ENCODE peak calls at places on chromosomes 6 and 20, in nine cellular contexts. L, Q, H, Z, E, K, X, J and I are unnamed samples.

GRCh38 chr6:161273752-161274487 is at the start of gene AGPAT4:
- DNase-seq in X (peak), H (peak), J (peak), E (peak), L (peak), K (peak), Z (peak), Q (peak), I (peak)

GRCh38 chr20:17771206-17772004 is 71.6 kb downstream of the BANF2 start:
- DNase-seq in J (no peak), E (no peak), H (peak), K (no peak), Q (no peak), X (no peak), Z (no peak), L (no peak), I (peak)

GRCh38 chr6:158958504-158959386 is 41.3 kb downstream of the RSPH3 start:
- DNase-seq in H (no peak), J (no peak), X (no peak), Z (no peak), K (no peak), L (no peak), Q (no peak), E (no peak), I (no peak)

GRCh38 chr6:132931937-132932336 is 117.6 kb downstream of the RPS12 start:
- DNase-seq in H (no peak), E (no peak), X (peak), Q (no peak), K (no peak), L (peak), J (no peak), Z (no peak), I (peak)

GRCh38 chr6:89564752-89565427 is 73.7 kb downstream of the LYRM2 start:
- DNase-seq in E (no peak), X (no peak), Q (no peak), K (no peak), Z (no peak), L (no peak), J (no peak), H (no peak), I (no peak)

GRCh38 chr6:10528170-10528981 is 7.2 kb downstream of the GCNT2 start:
- DNase-seq in H (no peak), J (no peak), Q (peak), L (no peak), Z (no peak), K (no peak), X (no peak), E (no peak), I (no peak)

GRCh38 chr6:132973556-132973993 is 159.2 kb downstream of the RPS12 start:
- DNase-seq in Z (no peak), K (no peak), J (no peak), L (no peak), H (no peak), Q (no peak), X (no peak), E (no peak), I (no peak)

GRCh38 chr6:157133856-157134255 is 189.5 kb downstream of the TMEM242 start:
- DNase-seq in Z (no peak), K (no peak), Q (no peak), J (no peak), L (no peak), H (no peak), E (no peak), X (no peak), I (no peak)

GRCh38 chr6:150813319-150813992 is 52.0 kb upstream of the MTHFD1L start:
- DNase-seq in E (no peak), K (no peak), L (peak), J (no peak), Z (no peak), H (peak), Q (no peak), X (no peak), I (peak)

GRCh38 chr6:167452338-167453081 is 127.6 kb downstream of the TTLL2 start:
- DNase-seq in E (peak), X (no peak), L (no peak), Z (no peak), Q (no peak), J (no peak), K (no peak), H (no peak), I (no peak)
- H3K4me3 ChIP-seq in E (no peak), X (no peak), L (no peak), Z (no peak), Q (no peak), J (no peak), K (no peak), H (no peak), I (no peak)

DNA sequence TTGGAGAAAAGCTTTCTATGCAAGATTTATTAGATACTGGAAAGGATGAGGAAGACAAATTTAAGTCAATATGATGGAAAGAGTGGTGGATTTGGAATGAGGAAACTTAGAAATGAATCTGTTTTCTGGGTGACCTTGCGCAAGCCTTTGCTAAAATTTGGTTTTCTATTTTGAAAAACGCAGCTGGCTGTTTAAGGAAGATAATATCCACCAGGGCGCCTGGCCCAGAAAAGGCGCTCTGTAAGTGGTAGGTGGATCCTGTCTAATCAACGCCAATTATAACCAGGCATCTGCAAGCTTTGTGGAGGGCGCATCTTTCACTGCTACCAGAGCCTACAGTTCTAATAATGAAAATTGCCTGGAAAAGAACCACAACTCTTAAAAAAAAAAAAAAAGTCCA is 398 bp upstream of the SPATS1 start:
- DNase-seq in Z (no peak), K (no peak), H (no peak), J (no peak), E (no peak), Q (no peak), L (peak), X (no peak), I (peak)
- H3K4me3 ChIP-seq in Z (no peak), K (peak), H (no peak), J (no peak), E (peak), Q (no peak), L (no peak), X (peak), I (no peak)

GRCh38 chr6:106448000-106448426 is 87.5 kb downstream of the CRYBG1 start:
- DNase-seq in Q (no peak), X (no peak), J (no peak), H (no peak), E (no peak), K (no peak), Z (no peak), L (no peak), I (no peak)

GRCh38 chr6:106452628-106453027 is 92.1 kb downstream of the CRYBG1 start:
- DNase-seq in L (no peak), E (no peak), Z (no peak), J (no peak), H (no peak), Q (no peak), K (no peak), X (no peak), I (no peak)

GRCh38 chr6:106451419-106451818 is 90.9 kb downstream of the CRYBG1 start:
- DNase-seq in K (no peak), L (peak), J (no peak), E (no peak), X (no peak), H (no peak), Q (no peak), Z (no peak), I (peak)

GRCh38 chr6:106453756-106454367 is 93.3 kb downstream of the CRYBG1 start:
- DNase-seq in H (no peak), Q (no peak), X (peak), K (no peak), J (peak), Z (no peak), L (no peak), E (no peak), I (no peak)

DNA sequence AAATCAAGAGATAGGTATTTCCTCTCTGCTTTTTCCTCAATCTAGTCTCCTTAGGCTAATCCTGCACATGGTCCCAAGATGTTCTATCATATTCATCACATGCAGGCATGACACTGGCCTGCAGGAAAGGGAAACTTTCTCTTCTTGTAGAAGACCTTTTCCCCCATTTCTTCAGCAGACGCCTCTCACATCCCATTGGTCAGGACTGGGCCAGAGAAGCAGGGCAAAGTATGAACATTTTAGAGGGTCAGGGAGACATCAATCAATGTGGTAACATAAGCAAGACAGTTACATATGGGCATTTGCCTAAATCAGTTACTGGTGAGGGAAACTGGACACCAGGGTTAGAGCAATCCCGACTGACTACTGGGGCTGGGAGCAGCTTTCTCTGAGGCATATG is 90.1 kb downstream of the CRYBG1 start:
- DNase-seq in E (no peak), Z (no peak), L (peak), Q (no peak), J (no peak), X (no peak), K (no peak), H (no peak), I (peak)
- H3K4me3 ChIP-seq in E (no peak), Z (no peak), L (no peak), Q (no peak), J (no peak), X (no peak), K (no peak), H (no peak), I (no peak)

DNA sequence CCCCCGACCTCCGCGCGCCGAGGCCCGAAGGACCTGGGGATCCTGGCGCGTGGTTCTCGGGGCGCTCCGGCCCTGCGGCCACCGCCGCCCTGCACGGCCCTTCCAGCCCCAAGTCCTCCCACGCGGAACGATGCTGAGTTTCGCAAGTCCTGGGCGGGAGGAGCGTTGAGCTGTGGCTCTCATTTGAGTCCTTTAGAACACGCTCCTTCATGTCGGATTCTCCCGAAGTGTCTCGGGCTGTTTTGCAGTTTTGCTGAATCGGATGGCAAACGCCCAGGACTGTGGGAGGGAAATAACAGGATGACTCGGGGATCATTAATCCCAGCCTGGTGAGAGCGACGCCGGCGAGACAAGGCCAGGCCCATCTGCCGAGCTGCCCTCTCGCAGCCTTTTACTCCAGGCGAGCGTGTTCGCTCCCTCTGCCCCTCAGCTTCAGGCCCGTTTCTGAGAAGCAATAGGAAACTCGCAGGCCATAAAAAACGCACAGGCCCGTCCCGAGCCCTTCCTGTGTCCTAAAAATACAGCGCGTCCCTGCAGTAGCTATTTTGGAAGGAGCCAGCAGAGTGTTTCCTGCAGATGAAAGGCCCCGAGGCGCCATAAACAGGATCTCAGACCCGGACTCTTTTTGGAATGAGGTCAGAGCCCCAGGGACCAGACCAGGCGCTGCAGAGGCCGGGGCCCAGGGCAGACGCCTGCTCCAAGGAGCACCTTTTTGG is 153.5 kb downstream of the DLL1 start:
- DNase-seq in L (peak), J (no peak), H (no peak), Q (no peak), E (no peak), X (no peak), Z (no peak), K (peak), I (no peak)
- H3K4me3 ChIP-seq in L (no peak), J (no peak), H (no peak), Q (no peak), E (peak), X (no peak), Z (no peak), K (no peak), I (no peak)

DNA sequence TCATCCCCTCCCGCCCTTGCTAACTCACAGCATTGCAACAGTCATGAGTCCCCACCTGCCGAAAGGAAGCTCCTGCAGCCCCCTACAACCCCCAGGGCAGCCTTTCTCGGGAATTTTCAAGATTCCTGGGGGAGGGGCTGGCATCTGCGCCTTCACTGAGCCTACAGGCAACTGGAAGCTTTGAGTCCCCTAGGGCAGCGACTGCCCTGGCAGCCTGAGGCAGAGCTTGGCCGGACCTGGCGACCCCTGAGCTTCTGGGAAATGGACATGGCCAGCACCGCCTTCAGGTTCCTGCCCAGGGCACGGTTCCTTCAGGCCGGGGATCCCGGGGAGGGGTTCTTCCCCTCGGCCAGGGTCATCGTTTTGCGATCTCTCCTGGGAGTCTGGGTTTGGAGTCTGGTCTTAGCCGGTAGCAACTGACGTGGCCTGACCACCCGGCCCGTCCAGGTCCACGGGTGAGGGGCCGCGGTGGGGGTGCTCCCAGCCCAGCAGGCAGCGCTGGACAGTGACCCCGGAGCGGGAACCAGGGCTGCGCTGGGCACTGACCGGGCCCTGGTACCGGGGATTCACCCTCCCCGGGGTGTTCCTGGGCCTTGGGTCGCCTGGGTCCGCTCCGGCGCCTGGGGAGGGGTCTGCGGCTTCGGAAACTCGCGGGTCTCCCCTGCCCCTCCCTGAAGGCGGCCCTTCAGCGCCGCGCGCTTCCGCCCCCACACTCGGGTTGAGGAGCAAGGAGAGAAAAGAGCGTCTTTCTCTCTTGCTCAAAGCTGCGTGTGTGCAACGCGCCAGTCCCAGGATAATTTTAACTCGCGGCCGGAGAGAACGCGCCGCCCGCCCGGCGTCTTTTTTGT is 595 bp upstream of the COL9A3 start:
- DNase-seq in L (no peak), Q (no peak), H (no peak), Z (no peak), E (no peak), X (peak), J (peak), K (no peak), I (no peak)
- H3K4me3 ChIP-seq in L (no peak), Q (no peak), H (peak), Z (peak), E (peak), X (peak), J (peak), K (peak), I (peak)

DNA sequence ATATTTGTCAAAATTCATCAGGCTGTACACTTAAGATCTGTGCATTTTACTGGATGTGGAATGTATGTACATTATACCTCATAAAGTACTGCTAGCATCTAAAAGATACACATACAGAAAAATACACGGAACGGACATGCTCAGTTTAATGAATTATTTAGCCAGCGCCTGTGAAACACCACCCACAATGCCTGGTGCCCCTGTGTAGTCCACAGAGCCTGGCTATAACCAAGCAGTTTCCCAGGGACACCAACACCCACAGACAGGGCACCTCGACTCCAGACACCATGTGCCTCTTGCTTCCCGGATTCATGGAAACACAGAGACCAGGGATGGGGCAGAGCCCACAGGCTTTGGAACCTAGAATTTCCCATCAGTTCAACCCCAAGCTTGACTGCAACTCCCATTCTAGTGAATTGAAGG is 17.4 kb upstream of the ARMC12 start:
- DNase-seq in L (no peak), J (no peak), X (no peak), K (no peak), E (no peak), Z (no peak), H (no peak), Q (no peak), I (no peak)
- H3K4me3 ChIP-seq in L (peak), J (no peak), X (peak), K (peak), E (peak), Z (peak), H (no peak), Q (no peak), I (no peak)